ENCODE peak calls at places on chromosome 6, in eight cellular contexts. E, A, W, R, O, Z, X and Q are unnamed samples.

GRCh38 chr6:6900566-6901204 is 207.1 kb upstream of the RREB1 start:
- DNase-seq in E (no peak), A (no peak), W (no peak), R (no peak), O (no peak), Z (no peak), X (no peak), Q (no peak)

GRCh38 chr6:41723178-41723935 is 12.1 kb downstream of the TFEB start:
- DNase-seq in E (no peak), A (peak), W (peak), R (peak), O (peak), Z (peak), X (peak), Q (peak)

GRCh38 chr6:40387871-40388264 is 199.3 kb downstream of the LRFN2 start:
- DNase-seq in E (no peak), A (no peak), W (no peak), R (no peak), O (no peak), Z (no peak), X (no peak), Q (no peak)

GRCh38 chr6:155273438-155273837 is 9.6 kb downstream of the CLDN20 start:
- DNase-seq in E (no peak), A (peak), W (no peak), R (no peak), O (peak), Z (peak), X (no peak), Q (no peak)

GRCh38 chr6:56961151-56961550 is 6.2 kb downstream of the BEND6 start:
- DNase-seq in E (no peak), A (no peak), W (no peak), R (no peak), O (no peak), Z (no peak), X (no peak), Q (no peak)

GRCh38 chr6:78701407-78701806 is 165.9 kb upstream of the IRAK1BP1 start:
- DNase-seq in E (no peak), A (no peak), W (no peak), R (no peak), O (peak), Z (no peak), X (no peak), Q (no peak)

GRCh38 chr6:101396552-101397173 is 3.2 kb downstream of the GRIK2 start:
- DNase-seq in E (peak), A (peak), W (no peak), R (peak), O (peak), Z (peak), X (peak), Q (no peak)

GRCh38 chr6:85113934-85114582 is 335.8 kb upstream of the NT5E start:
- DNase-seq in E (no peak), A (no peak), W (no peak), R (peak), O (no peak), Z (no peak), X (no peak), Q (no peak)

GRCh38 chr6:2949121-2949520 is 22.2 kb downstream of the SERPINB6 start:
- DNase-seq in E (no peak), A (no peak), W (no peak), R (no peak), O (no peak), Z (no peak), X (no peak), Q (peak)

GRCh38 chr6:133705731-133706130 is 183.2 kb upstream of the TCF21 start:
- DNase-seq in E (no peak), A (no peak), W (no peak), R (peak), O (peak), Z (no peak), X (no peak), Q (no peak)

DNA sequence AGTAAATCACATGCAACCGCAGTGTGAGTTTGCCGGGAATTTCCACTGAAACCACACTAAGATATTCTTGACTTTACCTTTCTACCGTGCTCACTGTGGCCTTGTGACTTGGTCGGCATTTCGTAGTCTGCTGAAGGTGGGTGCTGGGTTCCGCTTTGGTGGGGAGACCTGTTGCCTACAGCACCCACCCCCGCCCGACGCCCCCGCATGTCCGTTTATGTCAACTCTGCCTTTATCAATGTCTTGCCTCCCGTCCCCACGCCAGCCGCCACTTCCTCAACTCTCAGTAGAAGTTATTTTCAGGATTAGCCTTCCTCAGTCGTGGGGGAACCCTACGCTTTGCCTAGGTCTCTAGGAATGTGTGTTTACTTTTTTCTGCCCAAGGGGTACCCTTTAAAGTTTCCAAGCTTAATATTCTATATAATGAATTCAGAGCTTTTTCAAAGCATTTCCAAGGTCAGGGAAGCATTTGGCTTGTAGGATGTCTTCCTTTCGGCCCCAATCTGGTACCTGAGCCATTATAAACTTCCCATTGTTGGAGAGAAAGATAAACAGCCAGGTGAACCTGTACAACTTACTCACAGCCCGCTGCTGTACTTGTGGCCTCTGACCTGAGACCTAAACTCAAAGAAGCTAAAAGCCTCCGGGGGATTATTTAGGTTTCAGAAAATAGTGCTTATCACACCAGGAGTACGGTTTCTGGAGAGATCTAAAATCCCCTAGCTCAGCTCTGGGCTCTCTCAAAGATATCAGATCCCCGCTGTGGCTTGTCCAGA is 54.2 kb downstream of the TBC1D7 start:
- DNase-seq in E (no peak), A (no peak), W (no peak), R (peak), O (no peak), Z (no peak), X (no peak), Q (peak)
- H3K4me3 ChIP-seq in E (no peak), A (no peak), W (no peak), R (no peak), O (no peak), Z (no peak), X (no peak), Q (no peak)

DNA sequence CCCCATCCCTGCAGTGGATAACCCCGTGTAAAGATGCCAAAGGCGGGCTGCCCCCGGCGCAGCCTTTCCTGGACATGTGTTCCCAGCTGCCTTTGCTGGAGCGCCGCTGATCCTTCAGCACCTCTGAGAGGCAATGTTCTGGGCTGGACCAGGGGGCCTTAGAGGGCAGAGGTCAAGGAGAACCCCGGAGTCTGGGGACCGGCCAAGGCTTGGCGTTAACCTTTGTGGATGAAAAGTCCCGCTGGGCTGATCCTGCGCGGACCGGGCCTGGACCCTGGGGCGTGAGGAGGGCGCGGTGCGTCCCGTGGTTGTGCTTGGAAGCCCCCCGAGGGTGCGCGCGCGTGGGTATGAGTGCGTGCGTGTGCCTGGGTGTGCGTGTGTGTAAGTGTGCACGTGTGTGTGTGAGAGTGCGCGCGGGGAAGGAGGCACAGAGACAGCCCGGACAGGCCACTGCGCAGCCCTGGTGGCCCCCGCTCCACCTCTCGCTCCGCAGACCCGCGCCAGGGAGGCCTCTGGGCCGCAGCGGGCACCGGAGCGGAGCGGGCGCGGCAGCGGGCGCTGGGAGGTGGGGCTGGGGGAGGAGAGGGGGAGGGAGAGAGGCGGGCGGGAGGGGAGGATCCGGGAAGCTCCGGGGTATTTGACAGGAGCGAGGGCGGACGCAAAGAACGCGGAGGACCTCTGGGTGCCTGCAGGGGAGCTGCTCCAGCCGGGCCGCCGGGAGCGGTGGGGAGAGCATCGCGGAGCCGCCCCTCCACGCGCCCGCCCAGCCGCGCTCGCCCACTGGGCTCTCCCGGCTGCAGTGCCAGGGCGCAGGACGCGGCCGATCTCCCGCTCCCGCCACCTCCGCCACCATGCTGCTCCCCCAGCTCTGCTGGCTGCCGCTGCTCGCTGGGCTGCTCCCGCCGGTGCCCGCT is at the start of gene SMOC2:
- DNase-seq in E (peak), A (no peak), W (no peak), R (peak), O (no peak), Z (peak), X (peak), Q (peak)
- H3K4me3 ChIP-seq in E (peak), A (no peak), W (peak), R (peak), O (no peak), Z (peak), X (peak), Q (peak)

GRCh38 chr6:181049-181654 is 111.1 kb upstream of the DUSP22 start:
- DNase-seq in E (no peak), A (no peak), W (no peak), R (no peak), O (no peak), Z (no peak), X (no peak), Q (no peak)
- H3K4me3 ChIP-seq in E (no peak), A (no peak), W (no peak), R (no peak), O (no peak), Z (no peak), X (no peak), Q (no peak)

DNA sequence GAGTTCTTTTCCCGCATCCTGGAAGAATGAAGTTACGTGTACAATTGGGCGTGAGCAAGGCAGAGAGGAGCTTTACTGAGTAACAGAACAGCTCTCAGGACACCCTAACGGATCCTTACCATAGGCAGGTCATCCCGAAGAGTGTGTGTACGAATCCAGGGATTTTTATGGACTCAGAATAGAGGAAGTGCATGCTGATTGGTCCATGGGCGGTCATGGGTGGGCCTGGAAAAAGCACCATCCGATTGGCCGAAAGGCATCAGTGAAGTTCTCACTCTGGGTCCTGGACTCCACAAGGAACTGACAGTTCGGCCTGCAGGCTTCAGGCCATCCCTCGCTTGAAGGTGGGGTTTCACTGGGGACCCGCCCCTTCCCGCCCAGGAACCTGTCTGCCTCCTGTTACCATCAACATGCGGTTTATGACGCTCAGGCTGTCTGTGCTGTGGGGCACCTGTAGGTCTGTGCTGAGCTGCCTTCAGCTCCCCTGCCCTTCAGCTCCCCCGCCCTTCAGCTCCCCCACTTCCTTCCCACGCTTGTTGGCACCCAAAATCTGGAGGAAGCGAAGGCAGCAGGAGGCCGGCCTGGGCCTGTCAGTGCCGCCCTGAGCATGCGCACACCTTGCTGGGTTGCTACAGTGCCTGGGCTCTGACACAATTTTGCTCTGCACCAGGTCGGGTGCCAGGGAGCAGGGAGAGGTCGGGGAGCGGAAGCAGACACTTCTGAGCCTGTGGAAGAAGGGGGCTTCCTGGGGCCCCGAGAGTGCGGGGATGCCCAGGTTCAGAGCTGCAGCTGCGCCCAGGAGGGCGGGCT is 57.9 kb upstream of the MANEA start:
- DNase-seq in E (no peak), A (no peak), W (no peak), R (peak), O (no peak), Z (no peak), X (no peak), Q (no peak)
- H3K4me3 ChIP-seq in E (no peak), A (no peak), W (no peak), R (no peak), O (no peak), Z (no peak), X (no peak), Q (no peak)

DNA sequence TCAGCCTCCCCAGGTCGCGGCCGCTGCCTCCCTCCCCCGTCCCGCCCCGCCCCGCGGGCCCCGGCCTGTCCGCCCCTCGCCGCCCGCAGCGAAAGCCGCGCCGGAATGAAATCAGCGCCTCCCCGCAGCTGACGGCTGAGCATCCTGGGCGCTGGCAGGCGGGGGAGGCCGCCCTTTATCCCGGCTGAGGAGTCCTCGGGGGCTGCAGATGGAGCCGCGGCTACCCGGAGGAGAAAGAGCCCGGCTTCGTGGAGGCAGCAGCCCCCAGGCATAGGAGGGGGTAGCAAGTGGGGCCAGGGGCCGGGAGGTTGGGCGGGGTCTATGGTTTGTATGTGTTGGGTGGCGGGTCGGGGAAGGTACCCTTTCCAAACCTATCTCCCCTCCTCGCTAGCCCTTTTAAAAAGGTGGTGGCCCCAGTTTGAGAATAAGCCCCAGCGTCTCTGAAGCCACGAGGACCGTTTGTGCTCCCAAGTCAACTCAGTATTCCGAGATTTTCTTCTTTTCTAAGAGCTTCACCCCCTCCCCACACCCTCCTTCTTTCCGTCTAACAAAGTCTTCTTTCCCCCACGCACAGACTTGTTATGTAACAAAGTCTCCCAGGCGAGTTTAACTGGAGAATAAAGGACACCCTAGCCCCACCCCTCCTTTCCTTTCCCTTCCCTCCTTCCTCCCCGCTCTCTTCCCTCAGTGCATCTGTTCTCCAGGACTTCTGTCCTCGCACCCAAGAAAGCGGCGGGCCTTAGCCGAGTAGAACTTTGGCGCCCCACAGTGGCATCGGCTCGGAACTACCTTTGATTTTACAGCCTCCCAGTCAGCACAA is 11.0 kb downstream of the POU3F2 start:
- DNase-seq in E (peak), A (peak), W (peak), R (peak), O (peak), Z (peak), X (peak), Q (peak)
- H3K4me3 ChIP-seq in E (peak), A (peak), W (peak), R (peak), O (peak), Z (peak), X (peak), Q (no peak)

GRCh38 chr6:91653954-91654843 is 1067.3 kb upstream of the MAP3K7 start:
- DNase-seq in E (no peak), A (no peak), W (no peak), R (no peak), O (peak), Z (peak), X (no peak), Q (no peak)
- H3K4me3 ChIP-seq in E (no peak), A (no peak), W (no peak), R (no peak), O (no peak), Z (no peak), X (no peak), Q (no peak)